ENCODE peak calls at places on chromosomes 12 and 14, in six cellular contexts. E is IMR-90, P is H9, M is mesenchymal stem cell, H is neuronal stem cell, R is trophoblast cell. O is an unnamed sample.

GRCh38 chr14:95620659-95621059 is 65.6 kb upstream of the TCL1B start:
- DNase-seq in H (no peak), E (no peak), M (no peak), P (no peak), R (no peak), O (no peak)

GRCh38 chr14:62189698-62190097 is 427.5 kb downstream of the SNAPC1 start:
- DNase-seq in P (no peak), R (no peak), E (peak), M (no peak), H (no peak), O (no peak)

GRCh38 chr12:3199551-3200031 is 122.4 kb downstream of the TSPAN9 start:
- DNase-seq in E (peak), M (peak), P (no peak), R (no peak), H (peak), O (peak)

GRCh38 chr12:124783087-124783486 is 80.6 kb downstream of the SCARB1 start:
- DNase-seq in P (no peak), E (no peak), M (no peak), H (no peak), R (no peak), O (no peak)

GRCh38 chr12:124379938-124380754 is 85.3 kb downstream of the RFLNA start:
- DNase-seq in E (peak), M (peak), H (no peak), R (peak), P (no peak), O (no peak)

GRCh38 chr12:14362347-14362746 is 3.1 kb upstream of the ATF7IP start:
- DNase-seq in M (no peak), H (no peak), P (no peak), R (no peak), E (no peak), O (no peak)

GRCh38 chr12:95358111-95359083 is 115.6 kb upstream of the METAP2 start:
- DNase-seq in P (no peak), H (no peak), M (peak), R (no peak), E (peak), O (no peak)

GRCh38 chr14:103091041-103091882 is 3.3 kb upstream of the EXOC3L4 start:
- DNase-seq in R (peak), E (peak), H (peak), P (peak), M (peak), O (no peak)

GRCh38 chr12:71162832-71163711 is 5.3 kb upstream of the TSPAN8 start:
- DNase-seq in P (no peak), R (no peak), E (no peak), M (no peak), H (no peak), O (peak)

GRCh38 chr14:99159341-99160340 is 112.4 kb downstream of the BCL11B start:
- DNase-seq in H (no peak), E (no peak), P (peak), M (no peak), R (no peak), O (no peak)

GRCh38 chr12:90235642-90236041 is 527.0 kb upstream of the ATP2B1 start:
- DNase-seq in P (no peak), R (no peak), H (no peak), M (no peak), E (no peak), O (no peak)

GRCh38 chr12:15701212-15701611 is 88.0 kb downstream of the EPS8 start:
- DNase-seq in P (no peak), R (no peak), M (peak), H (no peak), E (peak), O (no peak)

GRCh38 chr12:84862190-84862589 is 50.4 kb downstream of the SLC6A15 start:
- DNase-seq in M (peak), P (no peak), E (no peak), R (no peak), H (no peak), O (no peak)

GRCh38 chr12:2319747-2320146 is 267.0 kb downstream of the CACNA1C start:
- DNase-seq in H (no peak), M (peak), E (peak), P (no peak), R (no peak), O (peak)

GRCh38 chr14:22614240-22614799 is 16.2 kb downstream of the ABHD4 start:
- DNase-seq in R (peak), E (peak), P (no peak), M (peak), H (no peak), O (peak)

GRCh38 chr12:73308747-73309146 is 1036.6 kb downstream of the TRHDE start:
- DNase-seq in P (no peak), M (no peak), R (no peak), H (no peak), E (no peak), O (no peak)

GRCh38 chr14:56359245-56359644 is 220.4 kb upstream of the TMEM260 start:
- DNase-seq in H (no peak), R (no peak), E (no peak), M (no peak), P (no peak), O (peak)

GRCh38 chr12:79959484-79959883 is 24.6 kb upstream of the PPP1R12A start:
- DNase-seq in H (no peak), R (no peak), P (no peak), E (no peak), M (no peak), O (no peak)

GRCh38 chr14:100788517-100789365 is 37.2 kb upstream of the MEG3 start:
- DNase-seq in M (no peak), R (no peak), E (no peak), H (no peak), P (no peak), O (peak)

GRCh38 chr12:96617178-96617577 is 127.8 kb downstream of the CFAP54 start:
- DNase-seq in P (no peak), M (no peak), R (peak), E (no peak), H (no peak), O (peak)

GRCh38 chr12:68497702-68498101 is 113.0 kb upstream of the RAP1B start:
- DNase-seq in M (peak), R (no peak), H (no peak), E (peak), P (no peak), O (no peak)

GRCh38 chr12:20314325-20314724 is 54.0 kb upstream of the PDE3A start:
- DNase-seq in E (peak), M (peak), P (no peak), H (no peak), R (no peak), O (no peak)

GRCh38 chr12:39692258-39692853 is 72.8 kb upstream of the ABCD2 start:
- DNase-seq in R (peak), E (no peak), H (no peak), P (no peak), M (peak), O (no peak)

GRCh38 chr12:31306871-31307270 is 19.1 kb downstream of the SINHCAF start:
- DNase-seq in P (no peak), M (no peak), E (peak), R (no peak), H (no peak), O (no peak)

GRCh38 chr12:67531051-67531450 is 117.5 kb upstream of the DYRK2 start:
- DNase-seq in P (no peak), M (no peak), H (no peak), E (no peak), R (no peak), O (no peak)

GRCh38 chr14:104370256-104370870 is 209.2 kb upstream of the C14orf180 start:
- DNase-seq in M (no peak), R (peak), E (no peak), P (peak), H (no peak), O (peak)

GRCh38 chr12:119870462-119870861 is 6.7 kb downstream of the CIT start:
- DNase-seq in H (no peak), R (no peak), E (no peak), P (no peak), M (no peak), O (no peak)

GRCh38 chr14:68785817-68786490 is 6.9 kb downstream of the ZFP36L1 start:
- DNase-seq in M (peak), P (no peak), R (peak), E (no peak), H (no peak), O (peak)

GRCh38 chr12:101847325-101847724 is 16.6 kb upstream of the GNPTAB start:
- DNase-seq in R (no peak), M (no peak), H (no peak), E (no peak), P (no peak), O (no peak)

GRCh38 chr12:953776-954175 is 4.3 kb upstream of the RAD52 start:
- DNase-seq in E (peak), R (peak), H (no peak), M (peak), P (no peak), O (no peak)

GRCh38 chr12:96201272-96202227 is 7.4 kb downstream of the ELK3 start:
- DNase-seq in E (no peak), R (no peak), P (no peak), M (peak), H (no peak), O (peak)

GRCh38 chr14:102095231-102095870 is 8.5 kb upstream of the HSP90AA1 start:
- DNase-seq in P (no peak), E (peak), R (no peak), H (no peak), M (peak), O (peak)

GRCh38 chr12:123713398-123714301 is 1.5 kb downstream of the ATP6V0A2 start:
- DNase-seq in P (no peak), R (no peak), E (peak), H (no peak), M (peak), O (peak)

GRCh38 chr12:104566244-104566993 is 109.7 kb downstream of the CHST11 start:
- DNase-seq in M (no peak), E (no peak), R (no peak), P (no peak), H (no peak), O (no peak)

DNA sequence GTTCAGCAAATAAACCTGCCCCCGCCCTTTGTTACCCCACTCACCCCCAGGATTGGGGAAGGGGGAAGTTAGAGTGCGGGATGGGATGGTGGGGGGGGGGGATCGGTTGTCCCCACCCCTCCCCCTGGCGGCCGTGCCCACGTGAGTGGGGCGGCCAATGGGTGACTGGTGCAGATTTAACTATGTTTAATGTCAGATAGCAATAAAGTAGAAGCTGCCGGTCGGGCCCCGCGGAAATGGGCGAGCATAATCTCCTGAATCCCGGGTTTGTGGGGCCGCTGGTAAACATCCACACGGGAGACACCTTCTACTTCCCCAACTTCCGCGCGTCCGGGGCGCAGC is at the start of gene HOXC12:
- DNase-seq in M (no peak), P (no peak), E (no peak), H (no peak), R (no peak), O (no peak)
- H2BK120ac ChIP-seq in M (no peak), P (no peak), E (no peak), H (no peak), R (no peak), O (no peak)

GRCh38 chr12:24944598-24944975 is 4.3 kb downstream of the BCAT1 start:
- DNase-seq in H (no peak), P (no peak), R (no peak), M (no peak), E (no peak), O (no peak)

GRCh38 chr12:24945039-24945438 is 3.9 kb downstream of the BCAT1 start:
- DNase-seq in P (no peak), E (no peak), R (no peak), H (no peak), M (no peak), O (no peak)

GRCh38 chr12:24947541-24948451 is 1.1 kb downstream of the BCAT1 start:
- DNase-seq in R (peak), M (peak), P (no peak), E (no peak), H (no peak), O (peak)

GRCh38 chr12:24943947-24944597 is 4.8 kb downstream of the BCAT1 start:
- DNase-seq in M (peak), P (no peak), R (peak), H (no peak), E (peak), O (no peak)

GRCh38 chr12:24945822-24946221 is 3.1 kb downstream of the BCAT1 start:
- DNase-seq in P (no peak), E (no peak), M (no peak), R (no peak), H (no peak), O (no peak)
- H2BK120ac ChIP-seq in P (no peak), E (no peak), M (no peak), R (peak), H (no peak), O (peak)

GRCh38 chr12:27012982-27013255 is 1.3 kb downstream of the TM7SF3 start:
- DNase-seq in E (no peak), M (no peak), P (no peak), H (no peak), R (no peak), O (no peak)

GRCh38 chr12:27014085-27014858 is at the start of gene TM7SF3:
- DNase-seq in R (peak), H (peak), M (peak), E (peak), P (peak), O (peak)

GRCh38 chr12:27013606-27014084 is 539 bp downstream of the TM7SF3 start:
- DNase-seq in E (peak), P (no peak), M (peak), R (no peak), H (no peak), O (no peak)

GRCh38 chr12:27009926-27010325 is 4.3 kb downstream of the TM7SF3 start:
- DNase-seq in P (no peak), R (peak), H (no peak), E (no peak), M (no peak), O (no peak)

GRCh38 chr12:27012239-27012981 is 1.8 kb downstream of the TM7SF3 start:
- DNase-seq in E (no peak), H (no peak), M (no peak), P (no peak), R (peak), O (no peak)
- H2BK120ac ChIP-seq in E (no peak), H (no peak), M (no peak), P (no peak), R (no peak), O (no peak)

DNA sequence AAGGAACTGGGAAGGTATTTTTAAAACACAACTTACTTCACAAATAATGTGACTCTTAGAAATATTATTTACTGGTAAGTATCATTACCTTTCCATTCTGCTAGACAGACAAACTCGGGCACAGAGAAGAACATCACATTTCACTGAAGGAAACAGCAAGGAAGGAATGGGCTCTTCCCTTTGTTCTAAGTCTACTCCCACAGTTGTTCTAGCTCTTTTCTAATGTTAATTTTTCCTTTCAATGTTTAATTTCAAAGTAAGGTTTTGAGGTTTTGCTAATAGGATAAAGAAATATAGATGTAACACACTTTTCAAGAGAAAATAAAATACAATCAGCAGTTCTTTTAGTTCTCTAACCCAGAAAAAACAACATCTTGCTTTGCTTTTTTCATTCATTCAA is 7.0 kb downstream of the NID2 start:
- DNase-seq in M (no peak), H (no peak), R (no peak), E (no peak), P (no peak), O (no peak)
- H2BK120ac ChIP-seq in M (no peak), H (no peak), R (no peak), E (no peak), P (no peak), O (no peak)

DNA sequence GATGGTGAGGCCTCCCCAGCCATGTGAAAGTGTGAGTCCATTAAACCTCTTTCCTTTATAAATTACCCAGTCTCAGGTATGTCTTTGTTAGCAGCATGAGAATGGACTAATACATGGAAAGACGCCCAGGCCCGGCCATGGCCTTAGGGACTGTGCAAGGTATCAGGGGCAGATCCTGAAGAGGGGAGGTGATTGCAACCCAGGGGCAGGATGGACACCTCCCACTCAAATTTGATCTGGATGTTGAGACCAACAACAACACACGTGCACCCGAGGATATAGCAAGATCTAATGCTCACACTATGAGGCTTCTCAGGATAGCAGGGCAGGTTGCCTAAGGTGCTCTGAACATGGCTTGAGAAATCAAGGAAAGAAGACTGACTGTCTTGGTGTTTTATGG is 13.5 kb upstream of the SERPINA4 start:
- DNase-seq in H (no peak), P (no peak), M (no peak), R (no peak), E (no peak), O (no peak)
- H2BK120ac ChIP-seq in H (no peak), P (no peak), M (no peak), R (no peak), E (no peak), O (no peak)

DNA sequence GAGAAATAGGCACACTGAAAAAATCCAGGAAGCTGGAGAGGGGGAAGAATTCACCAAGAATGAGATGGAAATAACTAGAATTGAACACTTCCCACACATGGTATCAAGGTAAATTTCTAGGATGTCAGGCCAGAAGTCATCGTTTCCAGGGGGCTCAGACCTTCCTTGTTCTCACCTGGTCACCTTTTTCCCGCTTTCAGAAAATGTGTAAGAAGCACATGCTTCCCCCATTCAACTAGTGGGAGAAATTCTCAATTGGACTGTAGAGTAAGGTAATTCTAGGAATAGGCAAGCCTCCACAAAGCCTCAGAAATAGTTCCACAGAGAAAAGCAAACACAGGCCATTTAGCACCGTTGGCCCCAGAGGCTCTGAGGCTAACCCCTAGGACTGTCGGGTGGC is 2.8 kb upstream of the PTMS start:
- DNase-seq in R (no peak), P (no peak), H (no peak), M (no peak), E (no peak), O (no peak)
- H2BK120ac ChIP-seq in R (peak), P (peak), H (peak), M (peak), E (peak), O (peak)

GRCh38 chr12:12714276-12715001 is 2.7 kb upstream of the CDKN1B start:
- DNase-seq in H (no peak), R (no peak), M (peak), P (peak), E (peak), O (peak)
- H2BK120ac ChIP-seq in H (no peak), R (no peak), M (no peak), P (no peak), E (peak), O (no peak)

DNA sequence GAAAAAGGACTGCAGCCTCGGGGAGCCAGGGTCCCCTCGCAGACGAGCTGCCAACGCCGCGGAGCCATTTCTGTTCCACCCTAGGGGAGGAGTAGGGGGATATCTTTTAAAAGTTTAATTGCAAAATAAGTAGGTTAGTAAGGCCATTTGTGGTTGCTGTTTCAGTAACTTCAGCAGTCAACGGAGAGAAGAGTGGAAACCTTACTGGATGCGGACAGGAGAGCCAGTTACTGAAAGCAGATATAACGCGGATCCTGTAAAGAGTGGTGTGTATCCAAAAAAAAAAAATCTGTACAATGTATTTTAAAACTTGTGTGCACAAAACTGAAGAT is 817 bp upstream of the BTG1 start:
- DNase-seq in E (peak), M (no peak), H (no peak), R (no peak), P (no peak), O (no peak)
- H2BK120ac ChIP-seq in E (peak), M (no peak), H (no peak), R (peak), P (no peak), O (no peak)

DNA sequence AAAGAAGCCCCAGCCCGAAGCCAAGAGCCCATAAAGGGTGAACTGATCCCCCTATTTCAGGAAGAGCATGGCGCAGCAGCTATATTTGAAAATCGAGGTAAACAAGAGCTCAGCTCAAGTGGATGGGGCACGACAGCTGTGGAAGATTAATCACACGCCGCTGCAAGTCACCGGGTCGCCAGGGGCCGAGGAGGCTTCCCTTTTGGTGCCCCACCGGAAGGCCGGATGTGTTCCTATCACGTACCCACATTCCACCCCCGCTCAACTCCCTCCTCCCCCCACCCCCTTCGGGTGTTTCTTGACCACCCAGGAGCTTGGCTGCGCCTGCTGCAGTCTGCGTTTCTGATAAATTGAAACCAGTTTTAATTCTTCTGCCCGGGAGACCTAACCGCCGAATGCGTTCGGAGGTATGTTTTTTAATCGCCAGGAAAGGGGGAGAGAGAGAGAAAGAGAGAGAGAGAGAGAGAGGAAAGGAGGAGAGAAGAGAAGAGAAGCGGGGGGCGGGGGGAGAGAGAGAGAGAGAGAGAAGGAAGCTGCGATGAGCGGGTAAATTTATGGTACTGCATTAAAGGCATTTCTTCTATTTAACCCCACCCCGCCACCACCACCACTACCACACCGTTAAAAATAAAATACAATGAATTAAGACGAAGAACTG is 1.8 kb downstream of the SLC8A3 start:
- DNase-seq in R (no peak), E (no peak), M (no peak), P (peak), H (no peak), O (no peak)
- H2BK120ac ChIP-seq in R (no peak), E (no peak), M (no peak), P (no peak), H (no peak), O (no peak)

O was measured in mesendoderm.